ENCODE peak calls at places on chromosomes 7 and 10, in four cellular contexts. N is NCI-H446, C is T-helper 1 cell, X is T-helper 9 cell. L is an unnamed sample.

GRCh38 chr10:70145666-70146488 is 623 bp downstream of the TYSND1 start:
- DNase-seq in N (peak; percentile 39), X (peak; percentile 66), C (peak; percentile 68), L (peak; percentile 64)

GRCh38 chr10:91032614-91033248 is 111.8 kb upstream of the ANKRD1 start:
- DNase-seq in N (peak; percentile 47), C (no peak), X (no peak), L (no peak)

GRCh38 chr7:50315739-50316671 is 11.5 kb downstream of the IKZF1 start:
- DNase-seq in X (no peak), C (no peak), N (no peak), L (no peak)

GRCh38 chr7:44676776-44677175 is 70.3 kb downstream of the OGDH start:
- DNase-seq in C (no peak), X (no peak), N (no peak), L (no peak)

GRCh38 chr7:79461660-79462059 is 8.2 kb upstream of the MAGI2 start:
- DNase-seq in X (no peak), N (no peak), C (no peak), L (no peak)

GRCh38 chr10:3465406-3465891 is 292.9 kb upstream of the PITRM1 start:
- DNase-seq in N (no peak), X (no peak), C (no peak), L (no peak)

GRCh38 chr10:51103818-51104217 is 29.5 kb downstream of the PRKG1 start:
- DNase-seq in N (no peak), X (no peak), C (no peak), L (no peak)

GRCh38 chr10:89207801-89208551 is 859 bp upstream of the CH25H start:
- DNase-seq in X (no peak), N (no peak), C (peak; percentile 5), L (peak; percentile 37)